ENCODE peak calls at places on chromosomes 12 and 14, in eight cellular contexts. Y is activated CD8-positive, alpha-beta T cell treated with anti-CD3 and anti-CD28 coated beads for 36 hours; O is body of pancreas; W is mucosa of descending colon; Z is CD8-positive, alpha-beta T cell; T is HL-60; J is mammary epithelial cell; F is A549. I is an unnamed sample.

GRCh38 chr12:80622271-80622670 is 85.2 kb upstream of the MYF6 start:
- DNase-seq in Y (no peak), O (no peak), W (no peak), Z (no peak), T (no peak), J (no peak), F (peak; percentile 23), I (no peak)

GRCh38 chr14:100523536-100524025 is 63.6 kb downstream of the BEGAIN start:
- DNase-seq in Y (no peak), O (no peak), W (peak; percentile 28), Z (no peak), T (no peak), J (no peak), F (no peak), I (no peak)

GRCh38 chr14:50599700-50600444 is 39.9 kb downstream of the ATL1 start:
- DNase-seq in Y (no peak), O (peak; percentile 5), W (no peak), Z (no peak), T (no peak), J (peak; percentile 76), F (peak; percentile 62), I (peak; percentile 18)

GRCh38 chr12:111451649-111452129 is 46.0 kb downstream of the SH2B3 start:
- DNase-seq in Y (no peak), O (no peak), W (no peak), Z (no peak), T (peak; percentile 49), J (peak; percentile 26), F (peak; percentile 56), I (peak; percentile 53)

GRCh38 chr12:76310110-76310509 is 38.1 kb downstream of the BBS10 start:
- DNase-seq in Y (no peak), O (no peak), W (no peak), Z (no peak), T (no peak), J (peak; percentile 72), F (peak; percentile 52), I (no peak)

GRCh38 chr12:69527506-69528272 is 57.5 kb downstream of the FRS2 start:
- DNase-seq in Y (no peak), O (no peak), W (no peak), Z (no peak), T (no peak), J (peak; percentile 86), F (no peak), I (no peak)

GRCh38 chr12:5996459-5996858 is 51.4 kb upstream of the ANO2 start:
- DNase-seq in Y (no peak), O (no peak), W (no peak), Z (no peak), T (no peak), J (peak; percentile 32), F (no peak), I (no peak)

GRCh38 chr14:88323520-88324199 is 591 bp upstream of the KCNK10 start:
- DNase-seq in Y (peak; percentile 32), O (peak; percentile 3), W (peak; percentile 29), Z (no peak), T (peak; percentile 4), J (no peak), F (no peak), I (peak; percentile 89)

GRCh38 chr14:68262567-68262966 is 443.0 kb downstream of the RAD51B start:
- DNase-seq in Y (no peak), O (no peak), W (no peak), Z (no peak), T (no peak), J (no peak), F (no peak), I (no peak)

GRCh38 chr14:98564006-98564405 is 708.0 kb downstream of the BCL11B start:
- DNase-seq in Y (no peak), O (no peak), W (no peak), Z (no peak), T (no peak), J (no peak), F (no peak), I (no peak)

GRCh38 chr14:54261283-54261682 is 135.5 kb upstream of the CDKN3 start:
- DNase-seq in Y (no peak), O (no peak), W (no peak), Z (no peak), T (no peak), J (no peak), F (no peak), I (no peak)

GRCh38 chr12:52837781-52838736 is 3.9 kb upstream of the KRT79 start:
- DNase-seq in Y (no peak), O (no peak), W (no peak), Z (no peak), T (no peak), J (no peak), F (no peak), I (no peak)

GRCh38 chr12:46303039-46303666 is 34.3 kb upstream of the SLC38A1 start:
- DNase-seq in Y (peak; percentile 59), O (peak; percentile 61), W (peak; percentile 22), Z (peak; percentile 64), T (peak; percentile 41), J (peak; percentile 53), F (peak; percentile 39), I (peak; percentile 30)

GRCh38 chr12:24280085-24280842 is 330.8 kb upstream of the SOX5 start:
- DNase-seq in Y (no peak), O (no peak), W (no peak), Z (no peak), T (peak; percentile 80), J (no peak), F (no peak), I (no peak)

GRCh38 chr12:63151898-63152700 is 1.1 kb upstream of the AVPR1A start:
- DNase-seq in Y (peak; percentile 54), O (peak; percentile 36), W (peak; percentile 28), Z (no peak), T (peak; percentile 40), J (peak; percentile 28), F (peak; percentile 64), I (peak; percentile 56)

GRCh38 chr14:68376067-68376810 is 416.6 kb downstream of the ZFP36L1 start:
- DNase-seq in Y (no peak), O (no peak), W (no peak), Z (no peak), T (no peak), J (peak; percentile 40), F (no peak), I (no peak)

GRCh38 chr14:60753264-60754126 is 18.9 kb downstream of the MNAT1 start:
- DNase-seq in Y (peak; percentile 80), O (peak; percentile 49), W (no peak), Z (peak; percentile 55), T (peak; percentile 93), J (no peak), F (no peak), I (peak; percentile 81)

GRCh38 chr14:56002876-56003625 is 115.2 kb upstream of the PELI2 start:
- DNase-seq in Y (peak; percentile 80), O (no peak), W (no peak), Z (peak; percentile 40), T (no peak), J (no peak), F (no peak), I (no peak)

GRCh38 chr12:126534495-126534894 is 1469.3 kb downstream of the AACS start:
- DNase-seq in Y (no peak), O (no peak), W (no peak), Z (no peak), T (no peak), J (no peak), F (no peak), I (no peak)

DNA sequence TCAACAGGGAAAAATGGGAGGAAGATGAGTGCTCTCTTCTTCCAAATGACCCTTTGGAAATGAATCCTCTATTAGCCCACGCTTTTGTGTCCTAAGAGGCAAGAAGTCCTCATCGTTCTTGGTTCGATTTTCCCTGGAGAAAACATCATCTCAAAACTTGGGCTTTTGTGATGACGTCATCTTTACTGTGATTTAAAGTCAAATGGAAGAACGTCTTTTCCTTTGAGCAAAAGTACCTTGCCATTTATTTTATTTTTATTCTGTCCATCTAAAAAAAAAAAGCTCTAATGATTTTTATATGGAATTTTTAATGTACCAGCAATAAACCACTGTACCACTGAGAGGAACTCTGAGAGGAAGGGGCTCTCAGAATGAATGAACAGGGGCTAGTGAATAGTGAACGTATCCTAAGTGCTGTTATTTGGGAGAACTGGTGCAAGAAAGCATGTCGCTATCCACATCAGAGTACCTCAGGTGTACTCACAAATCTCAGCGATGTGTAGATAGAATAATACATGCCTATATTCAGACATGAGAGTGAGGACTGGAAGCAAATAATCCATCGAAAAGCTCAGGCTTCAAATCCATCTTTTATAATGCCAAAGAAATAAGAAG is 124.8 kb downstream of the HMGA2 start:
- DNase-seq in Y (no peak), O (no peak), W (no peak), Z (no peak), T (no peak), J (no peak), F (no peak), I (no peak)
- TF ChIP-seq CTCF in Y (no peak), O (no peak), W (no peak), Z (no peak), T (no peak), J (no peak), F (no peak), I (no peak)

GRCh38 chr12:92608418-92609091 is 94.2 kb upstream of the PLEKHG7 start:
- DNase-seq in Y (no peak), O (peak; percentile 26), W (no peak), Z (no peak), T (peak; percentile 9), J (peak; percentile 67), F (peak; percentile 76), I (peak; percentile 8)
- TF ChIP-seq CTCF in Y (no peak), O (peak; percentile 42), W (peak; percentile 9), Z (no peak), T (peak; percentile 34), J (peak; percentile 70), F (peak; percentile 67), I (peak; percentile 50)

DNA sequence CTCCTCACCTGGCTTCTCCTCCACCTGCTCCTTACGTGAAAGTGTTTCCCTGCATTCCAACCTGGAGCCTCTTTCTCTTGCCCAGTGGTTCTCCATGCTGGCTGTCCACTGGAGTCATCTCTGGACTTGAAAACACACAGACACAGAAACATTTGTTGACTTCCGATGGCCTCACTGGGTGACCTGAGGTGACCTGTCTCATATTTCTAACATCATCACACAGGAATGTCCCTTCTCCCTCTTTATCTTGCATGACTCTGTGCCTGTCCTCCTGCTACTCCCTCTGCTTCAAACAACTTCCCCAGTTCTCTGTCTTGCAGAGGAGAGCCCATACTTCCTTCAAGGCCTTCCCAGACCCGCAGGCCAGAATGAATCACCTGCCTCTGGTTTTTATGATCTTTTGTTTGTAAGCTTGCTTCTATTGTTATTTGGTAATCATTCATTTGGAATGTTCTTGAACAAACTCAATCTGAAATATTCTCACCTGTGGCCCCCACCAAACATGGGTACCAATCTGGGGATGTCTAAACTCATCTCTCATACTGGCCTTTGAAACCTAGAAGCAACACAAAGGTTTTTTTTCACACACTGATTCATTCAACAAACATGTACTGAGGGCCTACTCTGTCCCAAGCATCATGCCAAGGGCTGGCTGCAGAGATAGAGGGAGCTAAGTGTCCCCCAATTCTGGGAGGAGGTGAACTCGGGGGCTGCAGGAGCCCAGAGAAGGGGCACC is 9.7 kb upstream of the RIN3 start:
- DNase-seq in Y (no peak), O (no peak), W (peak; percentile 16), Z (no peak), T (no peak), J (peak; percentile 88), F (peak; percentile 92), I (no peak)
- TF ChIP-seq CTCF in Y (no peak), O (no peak), W (no peak), Z (no peak), T (no peak), J (no peak), F (peak; percentile 13), I (no peak)

DNA sequence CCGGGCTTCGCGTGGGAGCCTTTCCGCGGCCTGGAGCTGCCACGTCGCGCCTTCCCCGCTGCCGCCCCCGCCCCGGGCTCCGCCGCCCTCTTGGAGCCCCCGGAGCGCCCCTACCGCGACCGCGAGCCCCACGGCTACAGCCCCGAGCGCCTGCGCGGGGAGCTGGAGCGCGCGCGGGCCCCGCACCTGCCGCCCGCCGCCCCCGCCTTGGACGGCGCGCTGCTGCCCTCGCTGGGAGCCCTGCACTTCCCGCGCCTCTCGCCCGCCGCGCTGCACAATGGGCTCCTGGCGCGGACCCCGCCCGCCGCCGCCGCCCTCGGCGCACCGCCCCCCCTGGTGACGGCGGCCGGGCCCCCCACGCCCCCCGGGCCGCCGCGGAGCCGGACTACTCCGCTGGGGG is 27.1 kb downstream of the LRCOL1 start:
- DNase-seq in Y (no peak), O (no peak), W (no peak), Z (no peak), T (no peak), J (no peak), F (no peak), I (no peak)
- TF ChIP-seq CTCF in Y (no peak), O (no peak), W (no peak), Z (no peak), T (no peak), J (no peak), F (no peak), I (no peak)